ENCODE peak calls at places on chromosomes 4 and X, in five cellular contexts. S, N, Q, D and I are unnamed samples.

GRCh38 chr4:15325987-15326386 is 101.8 kb upstream of the C1QTNF7 start:
- DNase-seq in S (no peak), N (no peak), Q (no peak), D (no peak), I (no peak)

GRCh38 chrX:103615781-103616180 is 8.0 kb downstream of the TCEAL3 start:
- DNase-seq in S (no peak), N (no peak), Q (peak), D (peak), I (no peak)

GRCh38 chrX:17374619-17375360 is at the start of gene NHS:
- DNase-seq in S (peak), N (peak), Q (peak), D (peak), I (peak)

GRCh38 chr4:155709878-155710277 is 43.2 kb downstream of the GUCY1A1 start:
- DNase-seq in S (no peak), N (no peak), Q (no peak), D (no peak), I (no peak)

GRCh38 chrX:148441387-148441786 is 59.0 kb upstream of the AFF2 start:
- DNase-seq in S (no peak), N (peak), Q (no peak), D (no peak), I (peak)

GRCh38 chr4:139920552-139920951 is 233.4 kb downstream of the MAML3 start:
- DNase-seq in S (no peak), N (no peak), Q (no peak), D (no peak), I (no peak)

GRCh38 chr4:15001248-15001824 is 945 bp upstream of the CPEB2 start:
- DNase-seq in S (peak), N (no peak), Q (peak), D (peak), I (peak)

GRCh38 chr4:79623125-79623905 is 215.3 kb upstream of the GK2 start:
- DNase-seq in S (no peak), N (no peak), Q (no peak), D (peak), I (no peak)

GRCh38 chr4:120155287-120155686 is 88.6 kb upstream of the MAD2L1 start:
- DNase-seq in S (no peak), N (no peak), Q (no peak), D (no peak), I (no peak)

GRCh38 chr4:24278693-24279092 is 305.7 kb downstream of the DHX15 start:
- DNase-seq in S (no peak), N (no peak), Q (peak), D (peak), I (no peak)

GRCh38 chr4:58313444-58313843 is 1203.3 kb upstream of the IGFBP7 start:
- DNase-seq in S (no peak), N (no peak), Q (no peak), D (no peak), I (no peak)

GRCh38 chrX:34909151-34909550 is 33.4 kb upstream of the FAM47B start:
- DNase-seq in S (no peak), N (no peak), Q (peak), D (no peak), I (no peak)

GRCh38 chr4:8594097-8595038 is 1.8 kb downstream of the CPZ start:
- DNase-seq in S (peak), N (peak), Q (peak), D (peak), I (peak)

GRCh38 chrX:107659768-107660167 is 31.5 kb downstream of the PRPS1 start:
- DNase-seq in S (no peak), N (no peak), Q (peak), D (peak), I (no peak)

GRCh38 chrX:38154818-38155217 is 65.9 kb downstream of the SRPX start:
- DNase-seq in S (no peak), N (no peak), Q (no peak), D (no peak), I (no peak)

GRCh38 chr4:6495736-6496135 is 23.3 kb upstream of the PPP2R2C start:
- DNase-seq in S (no peak), N (no peak), Q (no peak), D (no peak), I (no peak)

GRCh38 chr4:184671101-184671500 is 21.6 kb downstream of the PRIMPOL start:
- DNase-seq in S (no peak), N (no peak), Q (no peak), D (no peak), I (no peak)

GRCh38 chr4:21469438-21470032 is 479.0 kb downstream of the KCNIP4 start:
- DNase-seq in S (no peak), N (no peak), Q (peak), D (no peak), I (peak)

GRCh38 chrX:15349046-15349445 is 13.7 kb upstream of the PIGA start:
- DNase-seq in S (peak), N (peak), Q (peak), D (peak), I (peak)

GRCh38 chr4:184382189-184382846 is 92.0 kb downstream of the IRF2 start:
- DNase-seq in S (no peak), N (no peak), Q (peak), D (no peak), I (no peak)

DNA sequence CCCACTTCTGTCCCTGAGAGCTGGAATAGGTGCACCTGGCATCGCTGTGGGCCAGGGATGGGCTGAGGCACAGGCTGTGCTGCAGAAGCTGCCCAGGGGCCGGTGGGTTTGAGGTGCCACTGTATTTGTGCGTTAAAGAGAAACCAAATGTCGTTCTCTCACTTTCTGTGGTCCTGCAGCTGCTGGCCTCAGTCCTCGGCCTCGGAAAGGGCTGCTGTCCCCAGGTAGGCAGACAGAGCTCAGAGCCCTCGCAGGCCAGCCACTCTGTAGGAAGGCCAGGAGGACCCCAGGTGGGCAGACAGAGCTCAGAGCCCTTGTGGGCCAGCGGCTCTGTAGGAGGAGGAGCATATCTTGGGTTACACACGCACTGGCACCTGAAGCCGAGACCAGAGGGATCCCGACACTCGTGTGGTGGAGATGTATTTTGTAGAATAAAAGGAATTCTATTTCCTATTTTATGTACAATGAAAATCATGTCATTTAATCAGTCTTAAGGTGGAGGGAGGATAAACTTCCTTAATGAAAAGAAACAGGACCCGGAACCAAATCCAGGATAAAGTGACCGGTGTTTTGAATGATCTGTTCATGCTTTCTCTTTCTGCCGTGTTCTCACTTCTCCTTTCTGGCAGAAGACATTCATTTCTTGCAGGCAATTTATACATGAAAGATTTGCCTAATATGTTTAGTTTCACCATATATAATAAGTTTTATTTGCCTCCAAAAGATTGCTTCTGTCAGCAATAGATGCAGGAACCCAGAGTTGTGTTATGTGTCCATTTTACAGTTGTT is 54.4 kb upstream of the HGFAC start:
- DNase-seq in S (no peak), N (no peak), Q (no peak), D (no peak), I (no peak)
- H3K4me2 ChIP-seq in S (no peak), N (no peak), Q (peak), D (peak), I (no peak)

GRCh38 chr4:167233523-167234387 is 539 bp downstream of the SPOCK3 start:
- DNase-seq in S (peak), N (peak), Q (peak), D (no peak), I (peak)
- H3K18ac ChIP-seq in S (peak), N (no peak), Q (no peak), D (no peak), I (no peak)

DNA sequence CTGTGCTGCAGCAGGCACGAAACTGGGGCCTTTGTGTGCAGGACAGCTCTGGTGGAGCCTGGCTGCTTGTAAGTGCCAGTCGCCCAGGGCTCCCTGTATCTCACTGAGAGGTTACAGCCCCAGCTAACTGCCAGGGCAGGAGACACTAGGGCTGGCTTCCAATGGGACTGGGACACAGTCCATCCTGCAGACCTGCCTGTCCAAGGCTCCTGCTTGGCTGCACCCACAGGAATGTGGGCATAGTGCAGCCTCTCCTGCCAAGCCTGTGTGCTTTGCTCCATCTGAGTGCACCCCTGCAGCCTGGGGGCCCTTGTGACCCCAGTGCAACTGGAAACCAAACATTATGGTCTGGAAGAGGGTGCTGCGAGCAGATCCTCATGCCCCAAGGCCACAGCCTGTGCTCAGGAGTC is 144.0 kb downstream of the ADAM29 start:
- DNase-seq in S (no peak), N (no peak), Q (no peak), D (no peak), I (no peak)
- H3K4me2 ChIP-seq in S (no peak), N (no peak), Q (no peak), D (no peak), I (no peak)

DNA sequence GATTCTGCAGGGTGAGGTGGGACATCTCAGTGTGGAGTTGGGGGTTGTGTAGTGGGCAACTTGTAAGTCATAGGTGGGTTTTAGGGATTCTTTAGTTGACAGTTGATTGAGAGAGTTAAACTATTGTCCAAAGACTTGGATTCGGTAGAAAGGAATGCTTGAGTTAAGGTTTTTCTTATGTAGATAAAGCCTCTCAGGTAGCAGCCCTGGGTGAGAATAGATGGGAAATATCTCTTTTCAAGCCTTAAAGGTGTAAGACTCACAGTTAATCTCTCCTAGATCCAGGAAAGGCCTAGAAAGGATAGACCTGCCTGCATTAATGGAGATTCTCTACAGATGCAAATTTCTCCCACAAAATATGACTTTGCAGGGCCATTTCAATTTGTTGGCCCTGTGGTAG is 108.4 kb downstream of the ARSJ start:
- DNase-seq in S (no peak), N (no peak), Q (no peak), D (no peak), I (no peak)
- H3K18ac ChIP-seq in S (no peak), N (no peak), Q (no peak), D (no peak), I (no peak)

GRCh38 chr4:153112071-153112460 is 92.2 kb upstream of the TRIM2 start:
- DNase-seq in S (no peak), N (no peak), Q (no peak), D (no peak), I (no peak)

GRCh38 chr4:153115322-153116100 is 88.7 kb upstream of the TRIM2 start:
- DNase-seq in S (no peak), N (no peak), Q (peak), D (peak), I (no peak)

GRCh38 chr4:153114771-153115321 is 89.4 kb upstream of the TRIM2 start:
- DNase-seq in S (no peak), N (no peak), Q (peak), D (peak), I (no peak)

GRCh38 chr4:153113061-153113837 is 91.0 kb upstream of the TRIM2 start:
- DNase-seq in S (no peak), N (no peak), Q (peak), D (peak), I (no peak)

DNA sequence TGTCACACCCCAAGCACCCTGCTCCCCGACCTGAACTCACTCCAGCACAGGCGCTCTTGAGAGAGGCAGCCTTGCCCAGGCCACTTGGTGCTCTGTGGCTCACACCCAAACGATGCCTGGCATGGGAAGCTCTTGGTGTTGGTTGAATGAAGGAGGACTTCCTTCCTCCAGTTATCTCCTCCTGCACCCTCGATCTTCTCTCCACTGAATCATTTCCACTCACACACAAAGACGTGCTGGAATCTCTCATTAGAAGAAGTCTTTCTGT is 90.5 kb upstream of the TRIM2 start:
- DNase-seq in S (no peak), N (no peak), Q (no peak), D (no peak), I (no peak)
- H3K4me2 ChIP-seq in S (no peak), N (no peak), Q (no peak), D (no peak), I (no peak)

GRCh38 chr4:186240848-186241491 is 13.7 kb downstream of the KLKB1 start:
- DNase-seq in S (no peak), N (no peak), Q (no peak), D (no peak), I (peak)
- H3K18ac ChIP-seq in S (no peak), N (no peak), Q (no peak), D (no peak), I (peak)